ENCODE peak calls at places on chromosomes 12 and 14, in four cellular contexts. O is neural progenitor cell, H is PC-3, C is GM23248. U is an unnamed sample.

GRCh38 chr12:124007356-124007755 is 34.3 kb downstream of the ZNF664 start:
- DNase-seq in C (no peak), H (no peak), O (peak; percentile 22), U (no peak)

GRCh38 chr12:10205251-10205807 is 7.3 kb upstream of the GABARAPL1 start:
- DNase-seq in O (no peak), C (peak; percentile 79), H (peak; percentile 65), U (peak; percentile 58)

GRCh38 chr14:69208665-69209064 is 17.4 kb downstream of the EXD2 start:
- DNase-seq in H (no peak), O (no peak), C (no peak), U (no peak)

GRCh38 chr12:67322580-67322979 is 53.4 kb downstream of the CAND1 start:
- DNase-seq in C (no peak), H (no peak), O (no peak), U (no peak)

GRCh38 chr12:11894890-11895289 is 175.8 kb upstream of the BCL2L14 start:
- DNase-seq in O (peak; percentile 44), H (no peak), C (no peak), U (no peak)

GRCh38 chr14:65502676-65503124 is 90.2 kb downstream of the FUT8 start:
- DNase-seq in C (peak; percentile 59), H (peak; percentile 91), O (no peak), U (peak; percentile 45)

GRCh38 chr14:51533160-51533559 is 118.5 kb upstream of the FRMD6 start:
- DNase-seq in O (no peak), H (peak; percentile 99), C (peak; percentile 87), U (peak; percentile 59)

GRCh38 chr14:55399912-55400311 is 11.7 kb downstream of the ATG14 start:
- DNase-seq in O (no peak), C (no peak), H (peak; percentile 52), U (no peak)

GRCh38 chr12:59548930-59549329 is 46.9 kb upstream of the SLC16A7 start:
- DNase-seq in O (peak; percentile 6), C (no peak), H (peak; percentile 32), U (no peak)

GRCh38 chr14:95190346-95190840 is 33.1 kb upstream of the DICER1 start:
- DNase-seq in C (no peak), O (no peak), H (no peak), U (no peak)
- H3K27ac ChIP-seq in C (no peak overlapping the region), O (no peak overlapping the region), H (no peak overlapping the region), U (no peak overlapping the region)

GRCh38 chr14:21202463-21203358 is 46.8 kb upstream of the OR5AU1 start:
- DNase-seq in C (no peak), H (no peak), O (no peak), U (no peak)

GRCh38 chr14:21201732-21202462 is 46.0 kb upstream of the OR5AU1 start:
- DNase-seq in H (no peak), C (peak; percentile 29), O (no peak), U (no peak)

GRCh38 chr14:21205026-21205677 is 49.3 kb upstream of the OR5AU1 start:
- DNase-seq in H (no peak), C (no peak), O (no peak), U (no peak)

GRCh38 chr14:21204167-21205025 is 48.5 kb upstream of the OR5AU1 start:
- DNase-seq in O (no peak), H (no peak), C (no peak), U (no peak)

GRCh38 chr14:21203470-21204166 is 47.8 kb upstream of the OR5AU1 start:
- DNase-seq in O (no peak), H (no peak), C (no peak), U (no peak)
- H3F3A ChIP-seq in O (peaks cover 84% of the 10 kb centered on the region), H (peaks cover 6% of the 10 kb centered on the region), C (peaks cover 99% of the 10 kb centered on the region), U (peaks cover 87% of the 10 kb centered on the region)

GRCh38 chr12:52155048-52155868 is 36.6 kb downstream of the KRT80 start:
- DNase-seq in H (peak; percentile 52), O (no peak), C (peak; percentile 68), U (peak; percentile 65)

GRCh38 chr12:52151859-52152783 is 39.7 kb downstream of the KRT80 start:
- DNase-seq in O (peak; percentile 93), C (peak; percentile 84), H (peak; percentile 82), U (peak; percentile 84)

GRCh38 chr12:52149651-52150241 is 42.1 kb downstream of the KRT80 start:
- DNase-seq in O (no peak), H (no peak), C (no peak), U (peak; percentile 69)

GRCh38 chr12:52151153-52151858 is 40.5 kb downstream of the KRT80 start:
- DNase-seq in H (no peak), C (no peak), O (no peak), U (peak; percentile 30)

DNA sequence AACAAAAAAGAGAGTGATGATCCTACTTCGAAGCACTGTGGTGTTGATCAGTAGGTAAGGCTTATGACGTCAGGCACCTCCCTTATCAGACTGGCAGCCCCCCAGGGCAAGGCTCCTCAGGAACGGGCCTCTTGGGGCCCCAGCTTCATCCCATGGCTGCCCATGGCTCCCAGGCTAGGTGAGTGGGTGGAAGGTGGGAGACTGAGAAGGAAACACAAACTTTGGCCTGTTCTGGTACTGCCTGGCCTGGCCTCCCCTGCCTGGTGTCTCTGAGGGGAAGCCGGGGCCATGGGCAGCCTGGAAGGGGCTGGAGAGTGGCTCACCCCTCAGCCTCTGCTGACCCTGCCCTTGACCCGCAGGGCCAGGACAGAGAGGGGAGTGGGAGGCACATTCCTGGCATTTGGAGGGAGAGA is 38.9 kb downstream of the KRT80 start:
- DNase-seq in O (no peak), C (no peak), H (no peak), U (no peak)
- H3K4me3 ChIP-seq in O (no peak overlapping the region), C (peak overlapping the region; percentile 45), H (peak overlapping the region; percentile 42), U (peak overlapping the region; percentile 54)

DNA sequence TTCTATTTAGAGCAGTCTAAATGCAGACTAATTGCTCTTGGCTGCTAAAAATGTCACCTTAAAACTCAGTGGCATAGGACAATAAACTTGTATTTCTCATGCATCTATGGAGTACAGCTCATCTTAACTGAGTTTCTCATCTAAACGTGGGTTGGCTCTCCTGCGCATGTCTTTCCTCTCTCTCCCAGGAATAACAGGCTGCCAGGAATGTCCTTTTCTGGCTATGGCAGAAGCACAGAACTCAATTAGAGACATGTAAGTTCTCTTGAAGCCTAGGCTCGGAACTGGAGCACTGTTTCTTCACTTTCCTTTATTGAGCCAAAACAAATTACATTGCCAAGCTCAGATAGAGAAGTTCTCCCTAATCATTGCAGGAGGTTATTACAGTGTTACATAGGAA is 722.3 kb upstream of the FLRT2 start:
- DNase-seq in C (no peak), O (no peak), H (no peak), U (no peak)
- H3K27ac ChIP-seq in C (no peak overlapping the region), O (no peak overlapping the region), H (no peak overlapping the region), U (no peak overlapping the region)

DNA sequence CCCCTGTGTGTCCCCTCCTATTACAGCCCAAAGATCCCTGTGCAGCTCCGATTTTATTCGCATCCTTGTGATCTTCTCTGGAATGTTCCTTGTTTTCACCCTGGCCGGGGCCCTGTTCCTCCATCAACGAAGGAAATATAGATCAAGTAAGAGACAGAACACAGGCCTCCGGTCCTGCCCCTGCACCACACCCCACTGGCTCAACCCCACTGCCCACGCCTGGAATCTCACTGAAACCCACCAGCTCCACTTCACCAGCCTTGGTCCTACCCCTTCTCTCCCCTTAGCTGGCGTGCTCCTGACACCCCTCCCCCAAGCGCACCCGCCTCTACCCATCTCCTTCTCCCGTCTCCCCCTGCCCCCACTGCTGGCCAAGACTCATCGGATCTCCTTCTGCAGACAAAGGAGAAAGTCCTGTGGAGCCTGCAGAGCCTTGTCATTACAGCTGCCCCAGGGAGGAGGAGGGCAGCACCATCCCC is 934 bp upstream of the TAPBPL start:
- DNase-seq in O (no peak), H (no peak), C (no peak), U (no peak)
- H3F3A ChIP-seq in O (peaks cover 38% of the 10 kb centered on the region), H (no peaks in the 10 kb centered on the region), C (peaks cover 5% of the 10 kb centered on the region), U (no peaks in the 10 kb centered on the region)

GRCh38 chr12:52579468-52580450 is 6.1 kb upstream of the KRT74 start:
- DNase-seq in C (no peak), O (no peak), H (no peak), U (no peak)
- H3K4me3 ChIP-seq in C (no peak overlapping the region), O (no peak overlapping the region), H (no peak overlapping the region), U (no peak overlapping the region)

DNA sequence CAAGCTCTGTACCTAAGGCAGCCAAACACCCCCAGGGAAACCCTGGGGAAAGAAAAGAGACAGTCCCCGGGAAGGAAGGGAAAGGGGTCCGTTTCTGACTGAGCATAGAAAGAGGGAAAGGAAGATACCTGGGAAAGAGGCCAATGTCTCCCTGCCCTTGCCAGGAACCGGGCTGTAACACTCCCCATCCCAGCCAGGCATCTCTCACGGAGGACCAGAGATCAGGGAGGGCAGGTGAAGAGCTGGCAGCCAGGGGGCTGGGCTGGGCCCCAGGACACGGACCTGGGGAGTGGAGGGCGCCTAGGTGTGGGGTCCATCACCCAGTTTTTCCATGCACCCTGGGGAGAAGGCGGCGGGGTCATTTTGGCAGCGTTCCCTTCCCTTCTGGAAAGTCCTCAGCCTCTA is 18.9 kb upstream of the PLEKHH1 start:
- DNase-seq in O (no peak), H (no peak), C (peak; percentile 18), U (no peak)
- H3K27ac ChIP-seq in O (no peak overlapping the region), H (no peak overlapping the region), C (no peak overlapping the region), U (no peak overlapping the region)

GRCh38 chr12:29264424-29264823 is 115.3 kb downstream of the FAR2 start:
- DNase-seq in H (no peak), O (no peak), C (no peak), U (no peak)
- H3F3A ChIP-seq in H (no peaks in the 10 kb centered on the region), O (no peaks in the 10 kb centered on the region), C (no peaks in the 10 kb centered on the region), U (no peaks in the 10 kb centered on the region)

DNA sequence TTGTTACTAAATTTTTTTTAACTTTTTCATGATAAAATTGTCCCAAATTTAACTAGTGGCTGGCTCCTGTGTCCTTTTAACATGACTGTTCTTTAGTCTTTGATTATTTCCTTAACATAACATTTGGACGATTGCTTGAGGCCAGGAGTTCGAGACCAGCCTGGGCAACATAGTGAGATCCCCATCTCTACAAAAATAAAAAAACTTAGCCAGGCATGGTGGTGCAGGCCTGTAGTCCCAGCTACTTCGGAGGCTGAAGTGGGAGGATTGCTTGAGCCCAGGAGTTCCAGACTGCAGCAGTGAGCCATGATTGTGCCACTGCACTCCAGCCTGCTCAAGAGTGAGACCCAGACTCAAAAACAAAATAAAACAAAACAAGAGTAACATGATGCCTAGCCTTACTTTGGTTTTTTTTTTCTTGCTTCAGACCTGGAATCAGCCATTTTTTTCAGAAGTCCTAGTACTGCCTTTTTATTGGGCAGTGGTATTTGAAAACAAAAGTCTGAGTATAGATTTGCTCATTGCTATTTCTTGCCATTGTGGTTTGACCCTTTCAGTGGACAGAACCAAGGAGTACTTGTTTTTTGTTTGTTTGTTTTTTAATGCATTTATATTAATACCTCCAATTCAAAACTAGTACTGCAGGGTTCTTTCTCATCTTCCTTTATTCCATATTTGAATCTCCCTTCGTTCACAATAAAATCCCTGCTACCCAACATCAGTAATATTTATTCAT is 4.8 kb downstream of the TOGARAM1 start:
- DNase-seq in C (peak; percentile 13), H (peak; percentile 34), O (peak; percentile 2), U (no peak)
- H3K4me3 ChIP-seq in C (peak overlapping the region; percentile 50), H (peak overlapping the region; percentile 61), O (peak overlapping the region; percentile 40), U (peak overlapping the region; percentile 56)

U was measured in PC-9.